ENCODE peak calls at places on chromosomes 1 and 21, in six cellular contexts. K is HCT116; W is activated CD8-positive, alpha-beta memory T cell treated with anti-CD3 and anti-CD28 coated beads, Interleukin-2, amount 50 U/mL, for 48 hours; Z is AG09309; R is substantia nigra; N is HT-29. O is an unnamed sample.

GRCh38 chr1:172453607-172454006 is 9.7 kb upstream of the PIGC start:
- DNase-seq in K (no peak), W (no peak), Z (no peak), R (no peak), N (no peak), O (no peak)

GRCh38 chr1:41294213-41294612 is 52.1 kb upstream of the SCMH1 start:
- DNase-seq in K (no peak), W (no peak), Z (no peak), R (no peak), N (no peak), O (peak)

GRCh38 chr1:21893046-21893805 is 43.9 kb downstream of the HSPG2 start:
- DNase-seq in K (no peak), W (no peak), Z (no peak), R (no peak), N (no peak), O (no peak)

GRCh38 chr1:210448293-210448892 is 119.7 kb downstream of the HHAT start:
- DNase-seq in K (peak), W (no peak), Z (peak), R (no peak), N (peak), O (no peak)

GRCh38 chr21:45994738-45995685 is 13.4 kb downstream of the COL6A1 start:
- DNase-seq in K (no peak), W (peak), Z (no peak), R (no peak), N (no peak), O (no peak)

GRCh38 chr1:23421752-23422312 is 2.7 kb downstream of the TCEA3 start:
- DNase-seq in K (no peak), W (no peak), Z (no peak), R (no peak), N (peak), O (peak)

GRCh38 chr1:54314691-54315455 is 91.3 kb downstream of the SSBP3 start:
- DNase-seq in K (no peak), W (no peak), Z (no peak), R (no peak), N (peak), O (no peak)

GRCh38 chr1:98205291-98206017 is 284.6 kb upstream of the DPYD start:
- DNase-seq in K (no peak), W (no peak), Z (no peak), R (no peak), N (no peak), O (no peak)

GRCh38 chr1:23166854-23167253 is 1.8 kb downstream of the LUZP1 start:
- DNase-seq in K (no peak), W (no peak), Z (no peak), R (no peak), N (no peak), O (no peak)

GRCh38 chr1:21647431-21648373 is 21.5 kb downstream of the RAP1GAP start:
- DNase-seq in K (peak), W (peak), Z (no peak), R (no peak), N (peak), O (no peak)

GRCh38 chr1:42943166-42943565 is 15.5 kb downstream of the SLC2A1 start:
- DNase-seq in K (peak), W (no peak), Z (no peak), R (no peak), N (peak), O (peak)

GRCh38 chr1:181754103-181754502 is 270.8 kb downstream of the CACNA1E start:
- DNase-seq in K (no peak), W (no peak), Z (no peak), R (no peak), N (no peak), O (no peak)

GRCh38 chr1:21508580-21509350 is 458 bp upstream of the ALPL start:
- DNase-seq in K (no peak), W (peak), Z (no peak), R (no peak), N (peak), O (peak)

GRCh38 chr1:242147096-242147976 is 148.4 kb upstream of the MAP1LC3C start:
- DNase-seq in K (no peak), W (no peak), Z (no peak), R (no peak), N (no peak), O (no peak)

GRCh38 chr1:247407978-247408560 is 7.9 kb upstream of the NLRP3 start:
- DNase-seq in K (no peak), W (no peak), Z (no peak), R (no peak), N (no peak), O (no peak)

GRCh38 chr21:38377165-38378093 is 120.6 kb downstream of the KCNJ15 start:
- DNase-seq in K (no peak), W (no peak), Z (no peak), R (no peak), N (no peak), O (no peak)

GRCh38 chr1:85321237-85321964 is 45.0 kb upstream of the BCL10 start:
- DNase-seq in K (no peak), W (no peak), Z (no peak), R (no peak), N (no peak), O (no peak)

GRCh38 chr21:39651206-39651605 is 38.5 kb downstream of the B3GALT5 start:
- DNase-seq in K (no peak), W (no peak), Z (no peak), R (no peak), N (no peak), O (no peak)

GRCh38 chr1:15948600-15949452 is 27.1 kb downstream of the ZBTB17 start:
- DNase-seq in K (no peak), W (peak), Z (peak), R (no peak), N (no peak), O (no peak)

GRCh38 chr1:164695956-164696665 is 137.1 kb downstream of the PBX1 start:
- DNase-seq in K (no peak), W (no peak), Z (no peak), R (no peak), N (no peak), O (no peak)

GRCh38 chr1:16073490-16074104 is at the start of gene FAM131C:
- DNase-seq in K (no peak), W (peak), Z (no peak), R (no peak), N (peak), O (no peak)

GRCh38 chr1:193221641-193222040 is 35.2 kb upstream of the B3GALT2 start:
- DNase-seq in K (no peak), W (no peak), Z (no peak), R (no peak), N (no peak), O (no peak)

GRCh38 chr1:25985171-25985570 is 12.7 kb downstream of the PAFAH2 start:
- DNase-seq in K (no peak), W (no peak), Z (no peak), R (no peak), N (no peak), O (no peak)

GRCh38 chr1:182671779-182672486 is 12.5 kb downstream of the RGS8 start:
- DNase-seq in K (no peak), W (no peak), Z (no peak), R (no peak), N (no peak), O (no peak)

GRCh38 chr1:17686258-17686657 is 68.9 kb upstream of the ACTL8 start:
- DNase-seq in K (no peak), W (no peak), Z (no peak), R (no peak), N (no peak), O (no peak)

GRCh38 chr1:93576346-93576745 is 105.3 kb downstream of the BCAR3 start:
- DNase-seq in K (no peak), W (no peak), Z (no peak), R (peak), N (no peak), O (no peak)

GRCh38 chr1:169601096-169601881 is 15.0 kb upstream of the F5 start:
- DNase-seq in K (no peak), W (no peak), Z (no peak), R (no peak), N (peak), O (no peak)

GRCh38 chr1:26045712-26046312 is at the start of gene SLC30A2:
- DNase-seq in K (no peak), W (no peak), Z (no peak), R (no peak), N (no peak), O (no peak)

GRCh38 chr1:182569939-182570610 is 19.0 kb downstream of the RNASEL start:
- DNase-seq in K (no peak), W (no peak), Z (no peak), R (no peak), N (no peak), O (no peak)

GRCh38 chr1:20319456-20319855 is 28.8 kb downstream of the VWA5B1 start:
- DNase-seq in K (no peak), W (no peak), Z (no peak), R (no peak), N (no peak), O (no peak)

GRCh38 chr1:30106125-30106524 is 617.3 kb downstream of the MATN1 start:
- DNase-seq in K (no peak), W (no peak), Z (no peak), R (no peak), N (peak), O (no peak)

GRCh38 chr1:229471175-229471574 is 37.0 kb downstream of the NUP133 start:
- DNase-seq in K (no peak), W (no peak), Z (no peak), R (no peak), N (no peak), O (no peak)

GRCh38 chr1:1431006-1431844 is 4.3 kb upstream of the VWA1 start:
- DNase-seq in K (no peak), W (no peak), Z (no peak), R (no peak), N (no peak), O (no peak)

GRCh38 chr1:167460836-167461235 is 57.5 kb downstream of the CD247 start:
- DNase-seq in K (no peak), W (peak), Z (no peak), R (no peak), N (no peak), O (no peak)

GRCh38 chr1:185720633-185721272 is 13.4 kb upstream of the HMCN1 start:
- DNase-seq in K (peak), W (no peak), Z (peak), R (no peak), N (peak), O (no peak)

GRCh38 chr1:47809301-47810084 is 187.7 kb downstream of the TRABD2B start:
- DNase-seq in K (no peak), W (no peak), Z (no peak), R (no peak), N (peak), O (no peak)

O was measured in left lobe of liver.